ENCODE peak calls at places on chromosomes 4 and X, in ten cellular contexts. G is AML-193; S is T-helper 2 cell; B is RKO; P is A549; O is AG08396; A is activated CD4-positive, CD25-positive, alpha-beta regulatory T cell treated with anti-CD3 and anti-CD28 coated beads, Interleukin-2, amount 50 U/mL, for 72 hours; W is activated CD4-positive, alpha-beta T cell treated with anti-CD3 and anti-CD28 coated beads for 36 hours; H is cardiac muscle cell; R is dorsolateral prefrontal cortex. V is an unnamed sample.

GRCh38 chr4:87986508-87986907 is 11.0 kb downstream of the SPP1 start:
- DNase-seq in G (no peak), S (no peak), B (no peak), P (no peak), O (no peak), A (no peak), W (no peak), H (no peak), R (no peak), V (no peak)

GRCh38 chr4:189177130-189177529 is 763.5 kb upstream of the FRG1 start:
- DNase-seq in G (no peak), S (no peak), B (peak; percentile 46), P (no peak), O (no peak), A (no peak), W (no peak), H (no peak), R (no peak), V (no peak)

GRCh38 chrX:120697053-120697452 is 67.2 kb upstream of the C1GALT1C1 start:
- DNase-seq in G (no peak), S (no peak), B (no peak), P (no peak), O (no peak), A (no peak), W (peak; percentile 64), H (no peak), R (no peak), V (no peak)

GRCh38 chrX:75968293-75968692 is 183.2 kb upstream of the MAGEE2 start:
- DNase-seq in G (no peak), S (no peak), B (no peak), P (peak; percentile 7), O (no peak), A (no peak), W (peak; percentile 6), H (no peak), R (no peak), V (no peak)

GRCh38 chr4:4869380-4869723 is 9.9 kb downstream of the MSX1 start:
- DNase-seq in G (no peak), S (no peak), B (no peak), P (no peak), O (no peak), A (no peak), W (no peak), H (no peak), R (no peak), V (no peak)

GRCh38 chr4:13511101-13511500 is 27.0 kb upstream of the RAB28 start:
- DNase-seq in G (no peak), S (no peak), B (peak; percentile 10), P (no peak), O (no peak), A (no peak), W (no peak), H (no peak), R (no peak), V (no peak)

GRCh38 chrX:8728932-8729331 is 3.0 kb downstream of the ANOS1 start:
- DNase-seq in G (no peak), S (no peak), B (no peak), P (no peak), O (no peak), A (no peak), W (no peak), H (peak; percentile 10), R (no peak), V (no peak)

GRCh38 chr4:84470204-84470785 is 28.8 kb downstream of the NKX6-1 start:
- DNase-seq in G (no peak), S (no peak), B (peak; percentile 6), P (peak; percentile 6), O (no peak), A (no peak), W (peak; percentile 20), H (no peak), R (no peak), V (no peak)

GRCh38 chr4:1763070-1763549 is 30.0 kb upstream of the FGFR3 start:
- DNase-seq in G (no peak), S (no peak), B (no peak), P (no peak), O (no peak), A (no peak), W (no peak), H (no peak), R (peak; percentile 54), V (no peak)

GRCh38 chrX:38717871-38718270 is 83.4 kb upstream of the MID1IP1 start:
- DNase-seq in G (peak; percentile 32), S (no peak), B (peak; percentile 43), P (peak; percentile 47), O (peak; percentile 22), A (no peak), W (peak; percentile 15), H (peak; percentile 29), R (no peak), V (no peak)

GRCh38 chrX:150365953-150366911 is 3.1 kb downstream of the MAMLD1 start:
- DNase-seq in G (no peak), S (no peak), B (peak; percentile 39), P (peak; percentile 36), O (no peak), A (no peak), W (peak; percentile 25), H (peak; percentile 53), R (no peak), V (no peak)

GRCh38 chr4:75634951-75635350 is 4.6 kb upstream of the CDKL2 start:
- DNase-seq in G (no peak), S (no peak), B (no peak), P (no peak), O (peak; percentile 21), A (no peak), W (no peak), H (no peak), R (no peak), V (no peak)

GRCh38 chr4:167114416-167114971 is 119.8 kb downstream of the SPOCK3 start:
- DNase-seq in G (no peak), S (no peak), B (peak; percentile 3), P (no peak), O (no peak), A (no peak), W (no peak), H (peak; percentile 10), R (no peak), V (no peak)

GRCh38 chrX:124127496-124127895 is 166.0 kb downstream of the STAG2 start:
- DNase-seq in G (no peak), S (no peak), B (no peak), P (peak; percentile 24), O (no peak), A (no peak), W (no peak), H (no peak), R (no peak), V (no peak)

V was measured in LoVo.